ENCODE peak calls at places on chromosomes 16 and 17, in six cellular contexts. G is cardiac muscle cell, A is lower leg skin, L is AG04449, W is uterus, N is neural progenitor cell. B is an unnamed sample.

GRCh38 chr16:24844101-24845030 is 1.4 kb upstream of the SLC5A11 start:
- DNase-seq in G (no peak), A (peak), L (no peak), W (no peak), N (no peak), B (peak)

GRCh38 chr16:81832801-81833547 is 53.9 kb downstream of the PLCG2 start:
- DNase-seq in G (peak), A (no peak), L (no peak), W (no peak), N (no peak), B (no peak)

GRCh38 chr17:82320956-82321927 is 3.8 kb upstream of the CD7 start:
- DNase-seq in G (peak), A (no peak), L (no peak), W (peak), N (peak), B (peak)

GRCh38 chr17:81093576-81094223 is 58.7 kb downstream of the BAIAP2 start:
- DNase-seq in G (no peak), A (no peak), L (no peak), W (no peak), N (peak), B (no peak)

GRCh38 chr17:77229786-77230435 is 89.1 kb downstream of the SEC14L1 start:
- DNase-seq in G (no peak), A (no peak), L (no peak), W (no peak), N (no peak), B (no peak)

GRCh38 chr16:48542020-48542473 is 67.9 kb downstream of the N4BP1 start:
- DNase-seq in G (peak), A (peak), L (no peak), W (no peak), N (peak), B (peak)

GRCh38 chr16:88878967-88879787 is 12.7 kb upstream of the PABPN1L start:
- DNase-seq in G (no peak), A (no peak), L (no peak), W (no peak), N (no peak), B (no peak)

GRCh38 chr16:1024126-1024525 is 42.6 kb downstream of the SOX8 start:
- DNase-seq in G (no peak), A (no peak), L (no peak), W (no peak), N (no peak), B (no peak)

GRCh38 chr17:83200746-83201145 is 121.3 kb downstream of the METRNL start:
- DNase-seq in G (no peak), A (peak), L (no peak), W (no peak), N (no peak), B (peak)

GRCh38 chr17:48144976-48145798 is 37.6 kb downstream of the SNX11 start:
- DNase-seq in G (no peak), A (no peak), L (no peak), W (no peak), N (no peak), B (peak)

GRCh38 chr16:49456763-49457162 is 83.2 kb downstream of the C16orf78 start:
- DNase-seq in G (no peak), A (peak), L (no peak), W (no peak), N (no peak), B (no peak)

GRCh38 chr16:58678716-58679115 is 5.9 kb downstream of the SLC38A7 start:
- DNase-seq in G (no peak), A (no peak), L (no peak), W (no peak), N (no peak), B (no peak)

GRCh38 chr16:30382398-30383015 is at the start of gene SEPTIN1:
- DNase-seq in G (no peak), A (no peak), L (no peak), W (no peak), N (no peak), B (no peak)

GRCh38 chr16:79372504-79373184 is 227.9 kb downstream of the MAF start:
- DNase-seq in G (no peak), A (no peak), L (no peak), W (peak), N (no peak), B (no peak)

GRCh38 chr17:3965123-3965800 is 1.0 kb upstream of the ATP2A3 start:
- DNase-seq in G (peak), A (peak), L (no peak), W (no peak), N (peak), B (peak)

GRCh38 chr17:68512967-68513474 is 791 bp downstream of the PRKAR1A start:
- DNase-seq in G (peak), A (peak), L (no peak), W (peak), N (peak), B (no peak)

GRCh38 chr17:66909811-66910210 is 54.7 kb upstream of the CACNG4 start:
- DNase-seq in G (no peak), A (no peak), L (no peak), W (no peak), N (no peak), B (no peak)

GRCh38 chr17:81348097-81349055 is 46.9 kb upstream of the BAHCC1 start:
- DNase-seq in G (no peak), A (no peak), L (no peak), W (no peak), N (no peak), B (no peak)

GRCh38 chr17:40582328-40582901 is 17.1 kb upstream of the CCR7 start:
- DNase-seq in G (no peak), A (peak), L (no peak), W (no peak), N (no peak), B (no peak)

GRCh38 chr16:80718480-80719220 is 85.7 kb downstream of the CDYL2 start:
- DNase-seq in G (peak), A (no peak), L (no peak), W (no peak), N (peak), B (no peak)

GRCh38 chr16:82509636-82510035 is 117.1 kb upstream of the CDH13 start:
- DNase-seq in G (no peak), A (no peak), L (no peak), W (no peak), N (no peak), B (no peak)

GRCh38 chr16:27330542-27330941 is 16.8 kb downstream of the IL4R start:
- DNase-seq in G (no peak), A (peak), L (peak), W (peak), N (no peak), B (no peak)

GRCh38 chr16:86572616-86573015 is 5.7 kb upstream of the FOXL1 start:
- DNase-seq in G (no peak), A (no peak), L (no peak), W (no peak), N (no peak), B (no peak)

GRCh38 chr17:56653877-56654276 is 60.4 kb downstream of the NOG start:
- DNase-seq in G (peak), A (no peak), L (no peak), W (no peak), N (peak), B (peak)

GRCh38 chr17:32723310-32723955 is 153.5 kb downstream of the MYO1D start:
- DNase-seq in G (no peak), A (no peak), L (no peak), W (no peak), N (no peak), B (no peak)

GRCh38 chr16:86354641-86355040 is 155.7 kb upstream of the FOXF1 start:
- DNase-seq in G (no peak), A (no peak), L (no peak), W (no peak), N (no peak), B (no peak)

GRCh38 chr17:62712011-62712615 is 84.6 kb downstream of the MRC2 start:
- DNase-seq in G (no peak), A (peak), L (no peak), W (no peak), N (no peak), B (no peak)

GRCh38 chr16:31215287-31216115 is 1.4 kb downstream of the PYDC1 start:
- DNase-seq in G (peak), A (peak), L (no peak), W (peak), N (peak), B (no peak)

GRCh38 chr16:12752159-12752558 is 51.5 kb downstream of the CPPED1 start:
- DNase-seq in G (no peak), A (no peak), L (no peak), W (no peak), N (no peak), B (no peak)

GRCh38 chr16:12758031-12758669 is 45.5 kb downstream of the CPPED1 start:
- DNase-seq in G (peak), A (no peak), L (no peak), W (no peak), N (peak), B (peak)

GRCh38 chr16:12753203-12754023 is 50.3 kb downstream of the CPPED1 start:
- DNase-seq in G (no peak), A (no peak), L (no peak), W (no peak), N (no peak), B (peak)

GRCh38 chr16:12757546-12757945 is 46.1 kb downstream of the CPPED1 start:
- DNase-seq in G (no peak), A (no peak), L (no peak), W (no peak), N (no peak), B (no peak)

GRCh38 chr16:12754824-12755543 is 48.7 kb downstream of the CPPED1 start:
- DNase-seq in G (no peak), A (no peak), L (peak), W (no peak), N (no peak), B (no peak)
- TF ChIP-seq CTCF in G (no peak), A (no peak), L (no peak), W (no peak), N (no peak), B (no peak)

GRCh38 chr17:42623732-42624596 is 14.5 kb downstream of the TUBG1 start:
- DNase-seq in G (no peak), A (no peak), L (no peak), W (no peak), N (no peak), B (no peak)
- TF ChIP-seq CTCF in G (no peak), A (no peak), L (no peak), W (no peak), N (no peak), B (peak)

DNA sequence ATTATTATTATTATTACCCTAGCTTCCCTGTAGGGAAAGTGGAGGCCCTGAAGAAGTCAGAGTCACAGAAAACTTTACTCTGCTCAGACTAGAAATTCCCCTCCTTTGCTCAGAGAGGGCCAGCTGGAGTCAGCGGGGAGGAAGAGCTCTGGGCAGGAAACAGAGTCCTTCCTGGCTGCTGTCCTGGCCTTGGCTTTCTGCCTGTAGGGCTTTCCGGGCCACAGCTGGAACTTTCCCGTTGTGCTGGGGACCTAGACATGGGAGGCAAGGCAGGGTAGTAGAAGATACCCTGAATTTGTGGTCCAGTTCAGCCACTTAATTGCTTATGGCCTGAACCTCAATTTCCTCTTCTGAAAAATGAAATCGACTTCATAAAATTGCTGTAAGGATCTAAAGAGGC is 14.0 kb upstream of the CCL2 start:
- DNase-seq in G (no peak), A (no peak), L (no peak), W (peak), N (no peak), B (no peak)
- TF ChIP-seq CTCF in G (no peak), A (no peak), L (no peak), W (no peak), N (no peak), B (no peak)

GRCh38 chr17:15446036-15446435 is 21.4 kb downstream of the CDRT4 start:
- DNase-seq in G (no peak), A (no peak), L (no peak), W (no peak), N (peak), B (no peak)
- TF ChIP-seq CTCF in G (peak), A (no peak), L (no peak), W (no peak), N (peak), B (peak)

DNA sequence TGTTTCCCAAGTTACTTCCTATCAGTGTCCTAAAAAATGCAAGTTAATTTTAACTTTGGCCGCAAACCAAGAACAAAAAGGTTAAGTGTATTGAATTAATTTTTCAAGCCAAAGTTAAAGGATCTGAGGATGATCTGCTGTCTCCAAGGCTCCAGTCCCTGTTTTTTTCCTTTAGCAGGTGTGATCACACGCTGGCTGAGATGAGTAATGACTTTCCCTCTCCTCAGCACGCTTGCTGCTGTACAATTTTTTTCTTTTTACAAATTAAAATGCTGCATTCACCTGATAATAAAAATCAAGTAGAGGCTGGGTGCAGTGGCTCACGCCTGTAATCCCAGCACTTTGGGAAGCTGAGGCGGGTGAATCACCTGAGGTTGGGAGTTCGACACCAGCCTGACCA is 3.9 kb upstream of the TNFSF12 start:
- DNase-seq in G (no peak), A (no peak), L (no peak), W (no peak), N (no peak), B (no peak)
- TF ChIP-seq CTCF in G (no peak), A (no peak), L (no peak), W (no peak), N (no peak), B (no peak)